ENCODE peak calls at places on chromosomes 12 and 14, in four cellular contexts. T is GM20000, M is H4, B is D721Med. L is an unnamed sample.

GRCh38 chr12:104643093-104643646 is 186.4 kb downstream of the CHST11 start:
- DNase-seq in M (no peak), B (no peak), T (peak), L (no peak)

GRCh38 chr12:119122047-119122446 is 56.7 kb upstream of the HSPB8 start:
- DNase-seq in T (no peak), B (no peak), M (no peak), L (no peak)

GRCh38 chr14:93114068-93114710 is 1.5 kb downstream of the ITPK1 start:
- DNase-seq in M (no peak), T (no peak), B (no peak), L (no peak)

GRCh38 chr14:44979740-44980346 is 17.9 kb downstream of the TOGARAM1 start:
- DNase-seq in M (no peak), B (no peak), T (no peak), L (no peak)

GRCh38 chr12:124397807-124398577 is 103.1 kb downstream of the RFLNA start:
- DNase-seq in T (no peak), B (no peak), M (no peak), L (no peak)

GRCh38 chr14:91252901-91253794 is 8.6 kb upstream of the GPR68 start:
- DNase-seq in B (no peak), M (no peak), T (peak), L (no peak)

GRCh38 chr12:6181583-6182278 is 18.5 kb upstream of the CD9 start:
- DNase-seq in M (no peak), T (no peak), B (no peak), L (no peak)

GRCh38 chr12:125246346-125246656 is 181.1 kb downstream of the AACS start:
- DNase-seq in M (no peak), B (no peak), T (no peak), L (no peak)

GRCh38 chr12:88579941-88580871 is at the start of gene KITLG:
- DNase-seq in B (no peak), T (peak), M (peak), L (peak)

GRCh38 chr14:92551066-92551841 is 37.7 kb downstream of the RIN3 start:
- DNase-seq in B (no peak), T (peak), M (no peak), L (no peak)

GRCh38 chr12:110141389-110141788 is 17.2 kb downstream of the IFT81 start:
- DNase-seq in T (no peak), M (no peak), B (no peak), L (no peak)

GRCh38 chr12:106771425-106771824 is 3.1 kb upstream of the RIC8B start:
- DNase-seq in T (no peak), M (no peak), B (no peak), L (no peak)

GRCh38 chr14:106843951-106844483 is 1317.6 kb downstream of the TMEM121 start:
- DNase-seq in T (no peak), M (peak), B (no peak), L (no peak)

GRCh38 chr12:19998968-19999792 is 369.2 kb upstream of the PDE3A start:
- DNase-seq in M (no peak), T (no peak), B (no peak), L (no peak)

GRCh38 chr12:131282292-131283080 is 328.8 kb downstream of the ADGRD1 start:
- DNase-seq in B (no peak), T (no peak), M (no peak), L (no peak)

GRCh38 chr12:111482464-111482863 is 76.7 kb downstream of the SH2B3 start:
- DNase-seq in B (no peak), T (no peak), M (no peak), L (no peak)

GRCh38 chr14:102408729-102409128 is 46.0 kb downstream of the TECPR2 start:
- DNase-seq in M (no peak), T (no peak), B (no peak), L (no peak)

GRCh38 chr12:64522807-64523206 is 70.9 kb downstream of the TBK1 start:
- DNase-seq in B (no peak), T (no peak), M (no peak), L (no peak)

GRCh38 chr12:47987411-47988072 is 16.7 kb downstream of the COL2A1 start:
- DNase-seq in B (no peak), M (no peak), T (no peak), L (no peak)

GRCh38 chr14:71464840-71465239 is 467.4 kb upstream of the RGS6 start:
- DNase-seq in T (no peak), M (no peak), B (no peak), L (no peak)

GRCh38 chr12:68207276-68207675 is 18.3 kb downstream of the IL26 start:
- DNase-seq in M (no peak), T (no peak), B (no peak), L (no peak)

GRCh38 chr14:89399594-89400068 is 17.4 kb downstream of the FOXN3 start:
- DNase-seq in T (no peak), M (no peak), B (no peak), L (no peak)

GRCh38 chr14:44795725-44796124 is 166.0 kb downstream of the KLHL28 start:
- DNase-seq in B (no peak), T (no peak), M (no peak), L (no peak)

GRCh38 chr14:36951380-36951911 is 221.0 kb downstream of the SLC25A21 start:
- DNase-seq in T (no peak), M (no peak), B (no peak), L (no peak)

GRCh38 chr12:118500302-118500701 is 123.9 kb downstream of the SUDS3 start:
- DNase-seq in T (no peak), B (no peak), M (no peak), L (no peak)

GRCh38 chr12:69701821-69702220 is 2.7 kb upstream of the BEST3 start:
- DNase-seq in T (no peak), B (no peak), M (no peak), L (no peak)

GRCh38 chr14:93830753-93831461 is 42.6 kb upstream of the PRIMA1 start:
- DNase-seq in T (no peak), M (no peak), B (no peak), L (no peak)

GRCh38 chr12:116244001-116244400 is 33.5 kb downstream of the MED13L start:
- DNase-seq in M (no peak), T (no peak), B (no peak), L (no peak)

GRCh38 chr12:3604281-3604680 is 113.3 kb downstream of the PRMT8 start:
- DNase-seq in B (no peak), M (no peak), T (no peak), L (no peak)

GRCh38 chr14:94125659-94126418 is 3.6 kb downstream of the IFI27L2 start:
- DNase-seq in B (no peak), M (no peak), T (no peak), L (no peak)

GRCh38 chr14:68554231-68554630 is 238.6 kb downstream of the ZFP36L1 start:
- DNase-seq in T (no peak), M (no peak), B (no peak), L (no peak)

GRCh38 chr12:4272014-4272975 is 1.3 kb upstream of the CCND2 start:
- DNase-seq in T (peak), B (peak), M (peak), L (no peak)